ENCODE peak calls at places on chromosome 1, in seven cellular contexts. K is stimulated activated naive CD8-positive, alpha-beta T cell treated with anti-CD3 and anti-CD28 coated beads, Interleukin-15, Interleukin-2, amounts not matched to agents 100 U/mL and 50 U/mL, for 24 hours; J is MV-4-11; T is heart right ventricle; L is amniotic epithelial cell; X is fibroblast of gingiva; R is NCI-H446. H is an unnamed sample.

GRCh38 chr1:75668813-75669212 is 55.7 kb upstream of the ACADM start:
- DNase-seq in K (no peak), J (peak; percentile 72), T (no peak), L (no peak), X (no peak), R (no peak), H (no peak)

GRCh38 chr1:248821101-248821500 is 4.6 kb downstream of the SH3BP5L start:
- DNase-seq in K (no peak), J (no peak), T (no peak), L (peak; percentile 52), X (peak; percentile 67), R (no peak), H (no peak)

GRCh38 chr1:213492161-213493041 is 441.4 kb downstream of the RPS6KC1 start:
- DNase-seq in K (no peak), J (no peak), T (no peak), L (no peak), X (no peak), R (no peak), H (no peak)

GRCh38 chr1:212470059-212470458 is 37.3 kb downstream of the NENF start:
- DNase-seq in K (no peak), J (no peak), T (peak; percentile 65), L (peak; percentile 100), X (peak; percentile 98), R (peak; percentile 52), H (no peak)

GRCh38 chr1:152533327-152533938 is 19.2 kb downstream of the CRCT1 start:
- DNase-seq in K (peak; percentile 58), J (peak; percentile 33), T (no peak), L (peak; percentile 3), X (no peak), R (peak; percentile 28), H (peak; percentile 64)

GRCh38 chr1:34460193-34460592 is 283.5 kb downstream of the C1orf94 start:
- DNase-seq in K (peak; percentile 61), J (no peak), T (no peak), L (no peak), X (no peak), R (peak; percentile 0), H (peak; percentile 17)

GRCh38 chr1:5485968-5486665 is 506.1 kb downstream of the NPHP4 start:
- DNase-seq in K (no peak), J (peak; percentile 3), T (no peak), L (no peak), X (no peak), R (no peak), H (no peak)

GRCh38 chr1:16163882-16164820 is 8.3 kb upstream of the EPHA2 start:
- DNase-seq in K (no peak), J (peak; percentile 38), T (no peak), L (peak; percentile 96), X (peak; percentile 92), R (no peak), H (no peak)

GRCh38 chr1:192080671-192081070 is 77.6 kb upstream of the RGS18 start:
- DNase-seq in K (no peak), J (no peak), T (no peak), L (no peak), X (no peak), R (no peak), H (no peak)

GRCh38 chr1:245225267-245225666 is 70.5 kb downstream of the KIF26B start:
- DNase-seq in K (no peak), J (no peak), T (no peak), L (peak; percentile 30), X (no peak), R (no peak), H (no peak)

GRCh38 chr1:53653200-53653575 is 85.8 kb downstream of the GLIS1 start:
- DNase-seq in K (no peak), J (no peak), T (no peak), L (no peak), X (no peak), R (no peak), H (no peak)

GRCh38 chr1:92410706-92411105 is 76.0 kb downstream of the GFI1 start:
- DNase-seq in K (peak; percentile 19), J (no peak), T (no peak), L (no peak), X (no peak), R (no peak), H (peak; percentile 39)

GRCh38 chr1:932776-933602 is 9.3 kb downstream of the SAMD11 start:
- DNase-seq in K (no peak), J (no peak), T (no peak), L (no peak), X (no peak), R (no peak), H (no peak)